ENCODE peak calls at places on chromosomes 7 and 10, in eight cellular contexts. R, A, W, Y, I, B, G and F are unnamed samples.

GRCh38 chr10:46516660-46517416 is 39.6 kb downstream of the GPRIN2 start:
- DNase-seq in R (no peak), A (peak), W (no peak), Y (no peak), I (no peak), B (peak), G (no peak), F (no peak)

GRCh38 chr10:11403116-11403515 is 208.3 kb downstream of the USP6NL start:
- DNase-seq in R (no peak), A (no peak), W (peak), Y (no peak), I (no peak), B (no peak), G (no peak), F (no peak)

GRCh38 chr7:4261038-4261960 is 420.8 kb upstream of the FOXK1 start:
- DNase-seq in R (no peak), A (peak), W (no peak), Y (peak), I (no peak), B (no peak), G (no peak), F (no peak)

GRCh38 chr10:65581426-65582026 is 1344.3 kb upstream of the LRRTM3 start:
- DNase-seq in R (no peak), A (peak), W (no peak), Y (no peak), I (no peak), B (no peak), G (no peak), F (no peak)

GRCh38 chr7:18558503-18558902 is 63.0 kb downstream of the HDAC9 start:
- DNase-seq in R (no peak), A (no peak), W (no peak), Y (no peak), I (no peak), B (no peak), G (no peak), F (no peak)

GRCh38 chr10:48463318-48464003 is 141.4 kb downstream of the ARHGAP22 start:
- DNase-seq in R (peak), A (peak), W (no peak), Y (no peak), I (no peak), B (no peak), G (no peak), F (peak)

GRCh38 chr7:26937306-26937705 is 72.9 kb upstream of the SKAP2 start:
- DNase-seq in R (no peak), A (no peak), W (no peak), Y (no peak), I (no peak), B (no peak), G (no peak), F (no peak)

GRCh38 chr7:12984117-12984516 is 296.7 kb downstream of the ARL4A start:
- DNase-seq in R (no peak), A (no peak), W (no peak), Y (no peak), I (no peak), B (no peak), G (no peak), F (no peak)

GRCh38 chr7:116030626-116031276 is at the start of gene TFEC:
- DNase-seq in R (no peak), A (no peak), W (no peak), Y (no peak), I (no peak), B (no peak), G (no peak), F (no peak)

GRCh38 chr10:121899727-121900126 is 28.1 kb downstream of the ATE1 start:
- DNase-seq in R (no peak), A (no peak), W (no peak), Y (peak), I (no peak), B (no peak), G (no peak), F (no peak)

GRCh38 chr10:60618861-60619260 is 159.4 kb upstream of the CDK1 start:
- DNase-seq in R (no peak), A (no peak), W (no peak), Y (no peak), I (no peak), B (no peak), G (no peak), F (no peak)

GRCh38 chr10:80552151-80552646 is 14.5 kb downstream of the SH2D4B start:
- DNase-seq in R (peak), A (no peak), W (no peak), Y (peak), I (no peak), B (no peak), G (no peak), F (no peak)

GRCh38 chr7:101137651-101138148 is 10.8 kb downstream of the SERPINE1 start:
- DNase-seq in R (no peak), A (no peak), W (no peak), Y (no peak), I (no peak), B (no peak), G (no peak), F (no peak)